ENCODE peak calls at places on chromosome 18, in six cellular contexts. One of them, this sample, is unnamed.

GRCh38 chr18:63285332-63285731 is 34.2 kb downstream of the BCL2 start:
- DNase-seq in fibroblast of lung: no peak
- DNase-seq in dorsolateral prefrontal cortex: no peak
- DNase-seq in fibroblast of villous mesenchyme: no peak
- DNase-seq in mammary epithelial cell: no peak
- DNase-seq in CD8-positive, alpha-beta T cell: no peak
- DNase-seq in this sample: no peak

GRCh38 chr18:54551590-54551989 is 39.5 kb upstream of the DYNAP start:
- DNase-seq in fibroblast of villous mesenchyme: no peak
- DNase-seq in mammary epithelial cell: no peak
- DNase-seq in CD8-positive, alpha-beta T cell: no peak
- DNase-seq in fibroblast of lung: no peak
- DNase-seq in dorsolateral prefrontal cortex: no peak
- DNase-seq in this sample: no peak

GRCh38 chr18:45728341-45729010 is 4.5 kb downstream of the SLC14A1 start:
- DNase-seq in CD8-positive, alpha-beta T cell: no peak
- DNase-seq in dorsolateral prefrontal cortex: no peak
- DNase-seq in fibroblast of lung: peak
- DNase-seq in mammary epithelial cell: no peak
- DNase-seq in fibroblast of villous mesenchyme: peak
- DNase-seq in this sample: peak

GRCh38 chr18:61589053-61589723 is 256.0 kb downstream of the CDH20 start:
- DNase-seq in fibroblast of lung: no peak
- DNase-seq in CD8-positive, alpha-beta T cell: no peak
- DNase-seq in dorsolateral prefrontal cortex: no peak
- DNase-seq in fibroblast of villous mesenchyme: peak
- DNase-seq in mammary epithelial cell: no peak
- DNase-seq in this sample: no peak

GRCh38 chr18:48979944-48980890 is 29.5 kb upstream of the SMAD7 start:
- DNase-seq in fibroblast of villous mesenchyme: no peak
- DNase-seq in mammary epithelial cell: no peak
- DNase-seq in fibroblast of lung: peak
- DNase-seq in dorsolateral prefrontal cortex: no peak
- DNase-seq in CD8-positive, alpha-beta T cell: no peak
- DNase-seq in this sample: no peak

GRCh38 chr18:64037812-64038414 is 68.0 kb downstream of the SERPINB8 start:
- DNase-seq in fibroblast of villous mesenchyme: peak
- DNase-seq in CD8-positive, alpha-beta T cell: no peak
- DNase-seq in fibroblast of lung: peak
- DNase-seq in dorsolateral prefrontal cortex: no peak
- DNase-seq in mammary epithelial cell: peak
- DNase-seq in this sample: peak

GRCh38 chr18:35590935-35591334 is 9.4 kb downstream of the GALNT1 start:
- DNase-seq in fibroblast of villous mesenchyme: no peak
- DNase-seq in mammary epithelial cell: peak
- DNase-seq in dorsolateral prefrontal cortex: no peak
- DNase-seq in CD8-positive, alpha-beta T cell: no peak
- DNase-seq in fibroblast of lung: peak
- DNase-seq in this sample: no peak

GRCh38 chr18:5918196-5918595 is 22.9 kb upstream of the TMEM200C start:
- DNase-seq in fibroblast of villous mesenchyme: no peak
- DNase-seq in fibroblast of lung: no peak
- DNase-seq in CD8-positive, alpha-beta T cell: no peak
- DNase-seq in mammary epithelial cell: no peak
- DNase-seq in dorsolateral prefrontal cortex: no peak
- DNase-seq in this sample: no peak

GRCh38 chr18:53906681-53907080 is 317.8 kb downstream of the MBD2 start:
- DNase-seq in CD8-positive, alpha-beta T cell: no peak
- DNase-seq in dorsolateral prefrontal cortex: peak
- DNase-seq in fibroblast of lung: peak
- DNase-seq in mammary epithelial cell: no peak
- DNase-seq in fibroblast of villous mesenchyme: no peak
- DNase-seq in this sample: peak

GRCh38 chr18:79625195-79625923 is 54.2 kb upstream of the CTDP1 start:
- DNase-seq in fibroblast of villous mesenchyme: no peak
- DNase-seq in dorsolateral prefrontal cortex: peak
- DNase-seq in fibroblast of lung: no peak
- DNase-seq in CD8-positive, alpha-beta T cell: no peak
- DNase-seq in mammary epithelial cell: no peak
- DNase-seq in this sample: no peak

GRCh38 chr18:48827321-48828200 is 123.2 kb downstream of the SMAD7 start:
- DNase-seq in fibroblast of villous mesenchyme: peak
- DNase-seq in fibroblast of lung: peak
- DNase-seq in CD8-positive, alpha-beta T cell: no peak
- DNase-seq in dorsolateral prefrontal cortex: peak
- DNase-seq in mammary epithelial cell: no peak
- DNase-seq in this sample: peak

GRCh38 chr18:31232000-31232399 is 69.3 kb upstream of the DSC1 start:
- DNase-seq in mammary epithelial cell: no peak
- DNase-seq in dorsolateral prefrontal cortex: no peak
- DNase-seq in fibroblast of villous mesenchyme: no peak
- DNase-seq in fibroblast of lung: no peak
- DNase-seq in CD8-positive, alpha-beta T cell: no peak
- DNase-seq in this sample: no peak

GRCh38 chr18:2515908-2516625 is 55.2 kb downstream of the METTL4 start:
- DNase-seq in dorsolateral prefrontal cortex: no peak
- DNase-seq in fibroblast of lung: peak
- DNase-seq in CD8-positive, alpha-beta T cell: no peak
- DNase-seq in mammary epithelial cell: peak
- DNase-seq in fibroblast of villous mesenchyme: peak
- DNase-seq in this sample: peak

GRCh38 chr18:48611785-48612480 is 73.1 kb downstream of the CTIF start:
- DNase-seq in fibroblast of villous mesenchyme: no peak
- DNase-seq in mammary epithelial cell: no peak
- DNase-seq in dorsolateral prefrontal cortex: no peak
- DNase-seq in CD8-positive, alpha-beta T cell: no peak
- DNase-seq in fibroblast of lung: no peak
- DNase-seq in this sample: no peak

GRCh38 chr18:10767658-10768057 is 241.8 kb downstream of the NAPG start:
- DNase-seq in mammary epithelial cell: no peak
- DNase-seq in CD8-positive, alpha-beta T cell: no peak
- DNase-seq in fibroblast of lung: no peak
- DNase-seq in dorsolateral prefrontal cortex: no peak
- DNase-seq in fibroblast of villous mesenchyme: no peak
- DNase-seq in this sample: no peak

GRCh38 chr18:79583426-79583825 is 96.2 kb upstream of the CTDP1 start:
- DNase-seq in fibroblast of villous mesenchyme: no peak
- DNase-seq in dorsolateral prefrontal cortex: no peak
- DNase-seq in CD8-positive, alpha-beta T cell: no peak
- DNase-seq in fibroblast of lung: no peak
- DNase-seq in mammary epithelial cell: no peak
- DNase-seq in this sample: no peak

GRCh38 chr18:45576906-45577305 is 38.4 kb upstream of the SLC14A2 start:
- DNase-seq in mammary epithelial cell: no peak
- DNase-seq in dorsolateral prefrontal cortex: no peak
- DNase-seq in fibroblast of lung: no peak
- DNase-seq in CD8-positive, alpha-beta T cell: no peak
- DNase-seq in fibroblast of villous mesenchyme: no peak
- DNase-seq in this sample: no peak

GRCh38 chr18:57881818-57882413 is 78.8 kb upstream of the ATP8B1 start:
- DNase-seq in mammary epithelial cell: peak
- DNase-seq in CD8-positive, alpha-beta T cell: peak
- DNase-seq in fibroblast of lung: peak
- DNase-seq in fibroblast of villous mesenchyme: peak
- DNase-seq in dorsolateral prefrontal cortex: peak
- DNase-seq in this sample: peak

GRCh38 chr18:76751538-76751890 is 70.8 kb upstream of the ZNF236 start:
- DNase-seq in CD8-positive, alpha-beta T cell: no peak
- DNase-seq in fibroblast of villous mesenchyme: no peak
- DNase-seq in fibroblast of lung: no peak
- DNase-seq in mammary epithelial cell: no peak
- DNase-seq in dorsolateral prefrontal cortex: no peak
- DNase-seq in this sample: no peak

GRCh38 chr18:76752400-76752799 is 70.0 kb upstream of the ZNF236 start:
- DNase-seq in dorsolateral prefrontal cortex: no peak
- DNase-seq in mammary epithelial cell: peak
- DNase-seq in CD8-positive, alpha-beta T cell: no peak
- DNase-seq in fibroblast of villous mesenchyme: no peak
- DNase-seq in fibroblast of lung: no peak
- DNase-seq in this sample: no peak

GRCh38 chr18:76756491-76757288 is 65.7 kb upstream of the ZNF236 start:
- DNase-seq in mammary epithelial cell: no peak
- DNase-seq in dorsolateral prefrontal cortex: no peak
- DNase-seq in fibroblast of villous mesenchyme: peak
- DNase-seq in CD8-positive, alpha-beta T cell: no peak
- DNase-seq in fibroblast of lung: no peak
- DNase-seq in this sample: no peak

GRCh38 chr18:76757343-76757742 is 65.0 kb upstream of the ZNF236 start:
- DNase-seq in CD8-positive, alpha-beta T cell: no peak
- DNase-seq in fibroblast of villous mesenchyme: peak
- DNase-seq in dorsolateral prefrontal cortex: no peak
- DNase-seq in fibroblast of lung: no peak
- DNase-seq in mammary epithelial cell: no peak
- DNase-seq in this sample: no peak

GRCh38 chr18:76754381-76754780 is 68.0 kb upstream of the ZNF236 start:
- DNase-seq in fibroblast of villous mesenchyme: no peak
- DNase-seq in mammary epithelial cell: no peak
- DNase-seq in CD8-positive, alpha-beta T cell: no peak
- DNase-seq in dorsolateral prefrontal cortex: no peak
- DNase-seq in fibroblast of lung: no peak
- DNase-seq in this sample: no peak
- H3K4me3 ChIP-seq in fibroblast of villous mesenchyme: no peak
- H3K4me3 ChIP-seq in mammary epithelial cell: no peak
- H3K4me3 ChIP-seq in CD8-positive, alpha-beta T cell: no peak
- H3K4me3 ChIP-seq in dorsolateral prefrontal cortex: no peak
- H3K4me3 ChIP-seq in fibroblast of lung: no peak
- H3K4me3 ChIP-seq in this sample: no peak

DNA sequence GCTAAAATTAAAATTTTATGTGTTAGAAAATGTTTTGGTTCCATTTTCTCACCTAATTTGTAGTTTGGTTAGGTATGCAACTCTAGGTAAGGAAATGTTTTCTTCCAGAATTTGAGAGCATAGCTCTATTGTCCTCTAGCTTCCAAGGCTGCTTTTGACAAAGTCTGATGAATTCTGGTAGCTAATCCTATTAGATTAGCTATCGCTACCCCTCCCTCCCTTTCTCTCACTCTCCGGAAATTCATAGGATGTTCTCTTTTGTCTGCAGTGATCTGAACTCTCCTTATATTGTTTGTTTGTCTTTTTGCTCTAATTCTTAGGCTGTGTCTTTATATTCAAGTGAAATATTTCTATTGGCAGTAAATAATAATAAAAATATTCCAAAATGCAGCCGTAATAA is 382.9 kb downstream of the DCC start:
- DNase-seq in CD8-positive, alpha-beta T cell: no peak
- DNase-seq in mammary epithelial cell: no peak
- DNase-seq in fibroblast of villous mesenchyme: no peak
- DNase-seq in fibroblast of lung: no peak
- DNase-seq in dorsolateral prefrontal cortex: no peak
- DNase-seq in this sample: no peak
- TF ChIP-seq CTCF in CD8-positive, alpha-beta T cell: no peak
- TF ChIP-seq CTCF in mammary epithelial cell: no peak
- TF ChIP-seq CTCF in fibroblast of villous mesenchyme: no peak
- TF ChIP-seq CTCF in fibroblast of lung: no peak
- TF ChIP-seq CTCF in dorsolateral prefrontal cortex: no peak
- TF ChIP-seq CTCF in this sample: no peak

GRCh38 chr18:24016643-24017042 is 2.1 kb downstream of the TTC39C start:
- DNase-seq in fibroblast of villous mesenchyme: no peak
- DNase-seq in dorsolateral prefrontal cortex: no peak
- DNase-seq in mammary epithelial cell: peak
- DNase-seq in CD8-positive, alpha-beta T cell: no peak
- DNase-seq in fibroblast of lung: no peak
- DNase-seq in this sample: no peak
- H3K4me3 ChIP-seq in fibroblast of villous mesenchyme: no peak
- H3K4me3 ChIP-seq in dorsolateral prefrontal cortex: peak
- H3K4me3 ChIP-seq in mammary epithelial cell: no peak
- H3K4me3 ChIP-seq in CD8-positive, alpha-beta T cell: peak
- H3K4me3 ChIP-seq in fibroblast of lung: no peak
- H3K4me3 ChIP-seq in this sample: no peak

DNA sequence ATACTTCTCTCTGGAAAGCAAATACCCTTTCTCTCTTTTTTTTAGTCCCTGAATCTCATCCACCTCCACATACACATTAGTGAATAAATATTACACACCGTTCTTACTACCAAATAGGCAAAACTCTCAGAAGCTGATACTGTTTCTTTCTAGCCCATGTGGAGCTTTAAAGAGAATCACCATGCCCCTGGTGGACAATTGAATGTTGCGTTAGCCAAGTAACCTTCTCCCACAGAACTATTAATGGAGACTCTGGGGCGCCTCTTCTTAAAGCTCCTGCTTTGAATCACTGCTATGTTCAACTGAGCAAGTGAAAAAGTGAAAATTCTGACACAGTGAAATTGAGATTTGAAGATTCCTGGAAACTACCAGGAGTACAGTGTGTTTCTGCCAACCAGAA is 522.8 kb upstream of the CDH7 start:
- DNase-seq in fibroblast of lung: no peak
- DNase-seq in CD8-positive, alpha-beta T cell: no peak
- DNase-seq in dorsolateral prefrontal cortex: no peak
- DNase-seq in fibroblast of villous mesenchyme: no peak
- DNase-seq in mammary epithelial cell: no peak
- DNase-seq in this sample: no peak
- TF ChIP-seq CTCF in fibroblast of lung: no peak
- TF ChIP-seq CTCF in CD8-positive, alpha-beta T cell: no peak
- TF ChIP-seq CTCF in dorsolateral prefrontal cortex: no peak
- TF ChIP-seq CTCF in fibroblast of villous mesenchyme: no peak
- TF ChIP-seq CTCF in mammary epithelial cell: no peak
- TF ChIP-seq CTCF in this sample: no peak

GRCh38 chr18:37537868-37538525 is 27.6 kb downstream of the CELF4 start:
- DNase-seq in CD8-positive, alpha-beta T cell: no peak
- DNase-seq in fibroblast of villous mesenchyme: peak
- DNase-seq in dorsolateral prefrontal cortex: peak
- DNase-seq in mammary epithelial cell: peak
- DNase-seq in fibroblast of lung: peak
- DNase-seq in this sample: peak
- H3K4me3 ChIP-seq in CD8-positive, alpha-beta T cell: no peak
- H3K4me3 ChIP-seq in fibroblast of villous mesenchyme: no peak
- H3K4me3 ChIP-seq in dorsolateral prefrontal cortex: peak
- H3K4me3 ChIP-seq in mammary epithelial cell: no peak
- H3K4me3 ChIP-seq in fibroblast of lung: no peak
- H3K4me3 ChIP-seq in this sample: no peak